ENCODE peak calls at places on chromosome 21, in six cellular contexts. One of them, this sample, is unnamed.

GRCh38 chr21:40511976-40512375 is 335.0 kb downstream of the DSCAM start:
- DNase-seq in glomerular endothelial cell: no peak
- DNase-seq in AG10803: peak
- DNase-seq in stimulated activated CD8-positive, alpha-beta memory T cell treated with anti-CD3 and anti-CD28 coated beads, Interleukin-15, amount 100 ng/mL, for 1 hour: no peak
- DNase-seq in uterus: no peak
- DNase-seq in GM23338: no peak
- DNase-seq in this sample: no peak

GRCh38 chr21:35438643-35439404 is 389.7 kb upstream of the RUNX1 start:
- DNase-seq in glomerular endothelial cell: no peak
- DNase-seq in AG10803: no peak
- DNase-seq in stimulated activated CD8-positive, alpha-beta memory T cell treated with anti-CD3 and anti-CD28 coated beads, Interleukin-15, amount 100 ng/mL, for 1 hour: no peak
- DNase-seq in uterus: no peak
- DNase-seq in GM23338: no peak
- DNase-seq in this sample: no peak

GRCh38 chr21:17828223-17828622 is 9.1 kb upstream of the C21orf91 start:
- DNase-seq in glomerular endothelial cell: no peak
- DNase-seq in AG10803: peak
- DNase-seq in stimulated activated CD8-positive, alpha-beta memory T cell treated with anti-CD3 and anti-CD28 coated beads, Interleukin-15, amount 100 ng/mL, for 1 hour: no peak
- DNase-seq in uterus: no peak
- DNase-seq in GM23338: no peak
- DNase-seq in this sample: no peak

GRCh38 chr21:33196956-33197374 is 32.8 kb upstream of the IFNAR2 start:
- DNase-seq in glomerular endothelial cell: peak
- DNase-seq in AG10803: peak
- DNase-seq in stimulated activated CD8-positive, alpha-beta memory T cell treated with anti-CD3 and anti-CD28 coated beads, Interleukin-15, amount 100 ng/mL, for 1 hour: peak
- DNase-seq in uterus: peak
- DNase-seq in GM23338: peak
- DNase-seq in this sample: peak

GRCh38 chr21:41906770-41907169 is 27.6 kb upstream of the PRDM15 start:
- DNase-seq in glomerular endothelial cell: no peak
- DNase-seq in AG10803: no peak
- DNase-seq in stimulated activated CD8-positive, alpha-beta memory T cell treated with anti-CD3 and anti-CD28 coated beads, Interleukin-15, amount 100 ng/mL, for 1 hour: no peak
- DNase-seq in uterus: no peak
- DNase-seq in GM23338: no peak
- DNase-seq in this sample: no peak

GRCh38 chr21:44959376-44960091 is 19.7 kb downstream of the SLX9 start:
- DNase-seq in glomerular endothelial cell: no peak
- DNase-seq in AG10803: no peak
- DNase-seq in stimulated activated CD8-positive, alpha-beta memory T cell treated with anti-CD3 and anti-CD28 coated beads, Interleukin-15, amount 100 ng/mL, for 1 hour: no peak
- DNase-seq in uterus: no peak
- DNase-seq in GM23338: no peak
- DNase-seq in this sample: no peak

GRCh38 chr21:33406493-33406892 is 3.3 kb downstream of the IFNGR2 start:
- DNase-seq in glomerular endothelial cell: no peak
- DNase-seq in AG10803: no peak
- DNase-seq in stimulated activated CD8-positive, alpha-beta memory T cell treated with anti-CD3 and anti-CD28 coated beads, Interleukin-15, amount 100 ng/mL, for 1 hour: no peak
- DNase-seq in uterus: no peak
- DNase-seq in GM23338: no peak
- DNase-seq in this sample: no peak

GRCh38 chr21:34100337-34100736 is 27.0 kb downstream of the MRPS6 start:
- DNase-seq in glomerular endothelial cell: no peak
- DNase-seq in AG10803: no peak
- DNase-seq in stimulated activated CD8-positive, alpha-beta memory T cell treated with anti-CD3 and anti-CD28 coated beads, Interleukin-15, amount 100 ng/mL, for 1 hour: no peak
- DNase-seq in uterus: no peak
- DNase-seq in GM23338: no peak
- DNase-seq in this sample: no peak

GRCh38 chr21:42655797-42656770 is 2.7 kb downstream of the PDE9A start:
- DNase-seq in glomerular endothelial cell: no peak
- DNase-seq in AG10803: no peak
- DNase-seq in stimulated activated CD8-positive, alpha-beta memory T cell treated with anti-CD3 and anti-CD28 coated beads, Interleukin-15, amount 100 ng/mL, for 1 hour: no peak
- DNase-seq in uterus: no peak
- DNase-seq in GM23338: peak
- DNase-seq in this sample: no peak

GRCh38 chr21:43188181-43188580 is 19.4 kb downstream of the CRYAA start:
- DNase-seq in glomerular endothelial cell: no peak
- DNase-seq in AG10803: no peak
- DNase-seq in stimulated activated CD8-positive, alpha-beta memory T cell treated with anti-CD3 and anti-CD28 coated beads, Interleukin-15, amount 100 ng/mL, for 1 hour: no peak
- DNase-seq in uterus: no peak
- DNase-seq in GM23338: no peak
- DNase-seq in this sample: no peak

GRCh38 chr21:43006874-43007208 is 32.5 kb downstream of the PKNOX1 start:
- DNase-seq in glomerular endothelial cell: no peak
- DNase-seq in AG10803: no peak
- DNase-seq in stimulated activated CD8-positive, alpha-beta memory T cell treated with anti-CD3 and anti-CD28 coated beads, Interleukin-15, amount 100 ng/mL, for 1 hour: no peak
- DNase-seq in uterus: no peak
- DNase-seq in GM23338: no peak
- DNase-seq in this sample: no peak

GRCh38 chr21:35113064-35113463 is 64.0 kb upstream of the RUNX1 start:
- DNase-seq in glomerular endothelial cell: no peak
- DNase-seq in AG10803: peak
- DNase-seq in stimulated activated CD8-positive, alpha-beta memory T cell treated with anti-CD3 and anti-CD28 coated beads, Interleukin-15, amount 100 ng/mL, for 1 hour: no peak
- DNase-seq in uterus: no peak
- DNase-seq in GM23338: no peak
- DNase-seq in this sample: no peak

GRCh38 chr21:25528511-25528910 is 78.8 kb downstream of the MRPL39 start:
- DNase-seq in glomerular endothelial cell: no peak
- DNase-seq in AG10803: no peak
- DNase-seq in stimulated activated CD8-positive, alpha-beta memory T cell treated with anti-CD3 and anti-CD28 coated beads, Interleukin-15, amount 100 ng/mL, for 1 hour: no peak
- DNase-seq in uterus: no peak
- DNase-seq in GM23338: no peak
- DNase-seq in this sample: no peak

GRCh38 chr21:36776981-36777617 is 78.2 kb downstream of the SIM2 start:
- DNase-seq in glomerular endothelial cell: no peak
- DNase-seq in AG10803: no peak
- DNase-seq in stimulated activated CD8-positive, alpha-beta memory T cell treated with anti-CD3 and anti-CD28 coated beads, Interleukin-15, amount 100 ng/mL, for 1 hour: no peak
- DNase-seq in uterus: no peak
- DNase-seq in GM23338: no peak
- DNase-seq in this sample: no peak

GRCh38 chr21:43885721-43886120 is 20.7 kb downstream of the AGPAT3 start:
- DNase-seq in glomerular endothelial cell: no peak
- DNase-seq in AG10803: no peak
- DNase-seq in stimulated activated CD8-positive, alpha-beta memory T cell treated with anti-CD3 and anti-CD28 coated beads, Interleukin-15, amount 100 ng/mL, for 1 hour: no peak
- DNase-seq in uterus: no peak
- DNase-seq in GM23338: no peak
- DNase-seq in this sample: no peak

This sample was measured in effector CD4-positive, alpha-beta T cell.